ENCODE peak calls at places on chromosomes 11 and 22, in ten cellular contexts. K is astrocyte of the spinal cord, A is colonic mucosa, C is mucosa of descending colon, H is brain microvascular endothelial cell, U is cardiac muscle cell, P is stomach, N is neural progenitor cell, T is PC-9, R is lower leg skin. S is an unnamed sample.

GRCh38 chr11:3121416-3121815 is 43.7 kb downstream of the OSBPL5 start:
- DNase-seq in A (no peak), K (no peak), C (peak), N (no peak), T (no peak), U (no peak), H (no peak), R (peak), P (peak), S (no peak)

GRCh38 chr22:30947821-30948454 is 20.6 kb downstream of the MORC2 start:
- DNase-seq in H (peak), N (peak), U (peak), T (no peak), R (no peak), P (no peak), A (no peak), K (peak), C (no peak), S (peak)

GRCh38 chr11:107928767-107929507 is 689 bp downstream of the RAB39A start:
- DNase-seq in U (peak), H (no peak), K (no peak), A (peak), T (no peak), C (no peak), P (no peak), N (peak), R (peak), S (no peak)

GRCh38 chr11:120057595-120058581 is 80.0 kb downstream of the TRIM29 start:
- DNase-seq in N (peak), P (no peak), A (peak), H (peak), R (peak), C (no peak), K (no peak), T (no peak), U (no peak), S (no peak)

GRCh38 chr11:60280412-60280811 is at the start of gene MS4A4A:
- DNase-seq in P (no peak), C (no peak), T (no peak), K (no peak), U (no peak), N (no peak), R (no peak), H (no peak), A (no peak), S (no peak)

GRCh38 chr11:67542971-67543370 is 19.7 kb upstream of the CABP2 start:
- DNase-seq in R (no peak), N (peak), U (no peak), P (no peak), K (no peak), A (peak), T (no peak), C (no peak), H (no peak), S (no peak)

GRCh38 chr22:42343551-42344081 is 73.2 kb upstream of the TCF20 start:
- DNase-seq in P (no peak), R (no peak), N (peak), T (no peak), A (no peak), K (no peak), H (no peak), U (peak), C (no peak), S (no peak)

GRCh38 chr11:35305670-35306382 is 113.5 kb downstream of the SLC1A2 start:
- DNase-seq in K (peak), U (peak), R (no peak), C (no peak), A (peak), T (no peak), P (peak), N (peak), H (peak), S (peak)

GRCh38 chr11:65849366-65849765 is 8.6 kb downstream of the CFL1 start:
- DNase-seq in C (no peak), P (no peak), K (no peak), N (no peak), H (no peak), A (no peak), R (no peak), T (peak), U (no peak), S (no peak)

GRCh38 chr22:19870153-19871022 is 15.7 kb upstream of the GNB1L start:
- DNase-seq in R (peak), P (no peak), T (no peak), K (no peak), H (no peak), N (no peak), A (peak), C (peak), U (no peak), S (no peak)
- TF ChIP-seq CTCF in R (no peak), P (no peak), T (no peak), K (no peak), H (no peak), N (no peak), A (no peak), C (no peak), U (no peak), S (no peak)

GRCh38 chr11:71577469-71578004 is 5.1 kb downstream of the KRTAP5-11 start:
- DNase-seq in A (no peak), T (no peak), C (no peak), H (no peak), P (no peak), N (no peak), R (no peak), K (no peak), U (no peak), S (no peak)

GRCh38 chr11:71580057-71581003 is 2.3 kb downstream of the KRTAP5-11 start:
- DNase-seq in R (no peak), N (peak), C (no peak), P (peak), T (peak), U (peak), H (peak), A (peak), K (peak), S (peak)

GRCh38 chr11:71582309-71582895 is at the start of gene KRTAP5-11:
- DNase-seq in R (no peak), A (no peak), P (no peak), K (no peak), T (no peak), N (no peak), H (no peak), C (no peak), U (no peak), S (no peak)

DNA sequence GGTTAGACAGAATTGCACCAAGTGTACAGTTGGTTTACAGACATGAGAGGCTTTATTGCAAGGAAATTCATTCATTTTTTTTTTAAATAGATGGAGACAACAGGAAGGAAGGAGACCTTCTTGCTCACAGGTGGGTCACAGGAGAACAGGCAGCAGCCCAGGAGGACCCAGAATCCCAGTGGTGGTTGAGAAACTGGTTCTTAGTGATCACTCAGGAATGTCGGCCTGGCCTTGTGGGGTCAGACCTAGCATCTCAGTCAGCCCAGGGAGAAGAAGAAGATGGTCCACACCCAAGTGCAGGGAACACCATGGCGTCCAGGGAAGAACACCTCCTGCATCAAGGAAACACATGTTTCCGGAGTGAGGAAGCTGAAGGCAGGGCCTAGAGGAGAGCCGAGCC is 849 bp downstream of the KRTAP5-11 start:
- DNase-seq in P (no peak), R (no peak), A (no peak), H (no peak), K (no peak), T (peak), U (no peak), C (no peak), N (no peak), S (no peak)
- TF ChIP-seq CTCF in P (no peak), R (no peak), A (no peak), H (no peak), K (no peak), T (no peak), U (no peak), C (no peak), N (no peak), S (no peak)

GRCh38 chr11:96242971-96243647 is 99.9 kb downstream of the MAML2 start:
- DNase-seq in H (peak), N (peak), A (peak), K (peak), P (peak), U (peak), T (peak), C (peak), R (peak), S (peak)

GRCh38 chr11:96238563-96239166 is 104.3 kb downstream of the MAML2 start:
- DNase-seq in P (no peak), A (no peak), H (no peak), C (no peak), N (no peak), R (no peak), K (no peak), T (no peak), U (no peak), S (peak)

GRCh38 chr11:96242191-96242845 is 100.7 kb downstream of the MAML2 start:
- DNase-seq in U (no peak), A (no peak), R (no peak), C (no peak), P (no peak), T (peak), N (peak), H (no peak), K (no peak), S (no peak)

GRCh38 chr11:96237759-96238158 is 105.2 kb downstream of the MAML2 start:
- DNase-seq in P (no peak), A (no peak), R (no peak), C (no peak), N (peak), T (peak), H (no peak), K (no peak), U (no peak), S (no peak)

GRCh38 chr11:96241351-96241841 is 101.6 kb downstream of the MAML2 start:
- DNase-seq in U (no peak), P (no peak), N (no peak), H (no peak), R (no peak), K (no peak), A (peak), T (no peak), C (no peak), S (no peak)
- TF ChIP-seq CTCF in U (no peak), P (no peak), N (peak), H (peak), R (no peak), K (no peak), A (no peak), T (peak), C (no peak), S (peak)

GRCh38 chr11:100984668-100985067 is 144.9 kb downstream of the PGR start:
- DNase-seq in P (no peak), T (no peak), A (no peak), C (no peak), U (no peak), K (no peak), N (no peak), H (no peak), R (no peak), S (no peak)

GRCh38 chr11:100981196-100981824 is 148.3 kb downstream of the PGR start:
- DNase-seq in H (no peak), K (no peak), P (no peak), A (no peak), T (no peak), N (no peak), U (no peak), C (no peak), R (no peak), S (no peak)

GRCh38 chr11:100978442-100978841 is 151.2 kb downstream of the PGR start:
- DNase-seq in A (no peak), P (no peak), U (no peak), R (no peak), K (no peak), N (peak), C (no peak), T (no peak), H (no peak), S (no peak)

GRCh38 chr11:100978942-100979341 is 150.7 kb downstream of the PGR start:
- DNase-seq in N (no peak), C (no peak), H (no peak), U (no peak), A (no peak), R (no peak), T (no peak), K (no peak), P (no peak), S (no peak)

DNA sequence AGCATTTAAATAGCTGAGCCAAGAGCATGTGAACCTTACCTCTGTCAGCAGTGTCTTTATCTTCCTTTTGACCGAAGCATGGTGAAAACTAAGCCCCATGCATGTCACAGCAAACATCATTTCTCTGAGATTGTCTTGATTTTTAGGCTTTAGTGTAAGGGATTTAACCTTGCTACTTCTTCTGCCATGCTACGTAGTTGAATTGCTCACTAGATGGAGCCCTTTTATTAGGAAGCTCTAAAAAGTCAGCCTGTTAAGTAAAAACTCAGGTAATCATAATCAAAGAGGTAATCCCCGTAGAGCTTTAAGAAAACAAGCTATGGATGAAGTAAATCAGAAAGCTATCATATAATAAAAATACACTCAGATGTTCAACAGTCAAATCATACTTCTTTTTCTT is 149.5 kb downstream of the PGR start:
- DNase-seq in U (no peak), T (no peak), N (peak), A (no peak), P (no peak), C (no peak), H (no peak), R (no peak), K (peak), S (peak)
- TF ChIP-seq CTCF in U (peak), T (peak), N (peak), A (no peak), P (no peak), C (no peak), H (peak), R (no peak), K (peak), S (peak)